ENCODE peak calls at places on chromosomes 6 and 20, in six cellular contexts. G is effector CD4-positive, alpha-beta T cell; U is HS-5; L is EH; M is mesenchymal stem cell; F is CD4-positive, alpha-beta memory T cell. J is an unnamed sample.

GRCh38 chr6:72657798-72658197 is 35.9 kb downstream of the KCNQ5 start:
- DNase-seq in L (peak; percentile 64), G (no peak), U (peak; percentile 18), M (no peak), F (no peak), J (no peak)

GRCh38 chr6:121838842-121839241 is 403.4 kb downstream of the GJA1 start:
- DNase-seq in F (no peak), M (peak; percentile 86), G (no peak), L (peak; percentile 64), U (no peak), J (no peak)

GRCh38 chr20:24612799-24613775 is 143.7 kb downstream of the SYNDIG1 start:
- DNase-seq in L (no peak), G (no peak), M (no peak), U (no peak), F (no peak), J (no peak)

GRCh38 chr6:351011-351866 is 40.3 kb upstream of the IRF4 start:
- DNase-seq in U (no peak), G (no peak), F (no peak), L (no peak), M (no peak), J (no peak)

GRCh38 chr6:41462980-41463930 is 82.9 kb upstream of the FOXP4 start:
- DNase-seq in G (no peak), L (peak; percentile 77), M (peak; percentile 72), U (no peak), F (no peak), J (no peak)

GRCh38 chr6:26543953-26544352 is 5.8 kb downstream of the HMGN4 start:
- DNase-seq in L (peak; percentile 31), F (no peak), M (peak; percentile 47), U (no peak), G (no peak), J (no peak)

GRCh38 chr6:28266962-28267694 is at the start of gene ZSCAN26:
- DNase-seq in L (peak; percentile 87), G (peak; percentile 73), U (peak; percentile 76), F (peak; percentile 86), M (peak; percentile 91), J (peak; percentile 72)

GRCh38 chr6:98848539-98849210 is 14.3 kb downstream of the POU3F2 start:
- DNase-seq in U (no peak), M (no peak), F (no peak), G (no peak), L (no peak), J (no peak)

GRCh38 chr20:57193094-57193493 is 73.3 kb downstream of the BMP7 start:
- DNase-seq in M (no peak), G (no peak), L (no peak), U (no peak), F (no peak), J (no peak)

GRCh38 chr20:44401052-44401769 is 45.7 kb downstream of the HNF4A start:
- DNase-seq in F (no peak), U (no peak), M (no peak), L (no peak), G (no peak), J (no peak)

GRCh38 chr6:87754828-87755227 is 52.8 kb upstream of the AKIRIN2 start:
- DNase-seq in U (no peak), F (no peak), G (no peak), L (no peak), M (no peak), J (no peak)

GRCh38 chr6:50030777-50031562 is 9.2 kb upstream of the DEFB110 start:
- DNase-seq in M (peak; percentile 9), U (no peak), F (no peak), L (no peak), G (no peak), J (no peak)

GRCh38 chr6:10720229-10720959 is 2.5 kb upstream of the TMEM14C start:
- DNase-seq in G (peak; percentile 34), M (no peak), U (no peak), L (peak; percentile 56), F (peak; percentile 65), J (no peak)

GRCh38 chr6:81214414-81215091 is 537.9 kb downstream of the TENT5A start:
- DNase-seq in L (no peak), G (no peak), U (no peak), F (no peak), M (no peak), J (no peak)

GRCh38 chr6:17088091-17088611 is 13.7 kb upstream of the STMND1 start:
- DNase-seq in F (no peak), U (no peak), L (no peak), G (no peak), M (no peak), J (no peak)

GRCh38 chr6:16991981-16992629 is 109.7 kb upstream of the STMND1 start:
- DNase-seq in L (peak; percentile 76), F (no peak), M (no peak), U (no peak), G (no peak), J (no peak)

GRCh38 chr20:8427419-8428065 is 295.5 kb downstream of the PLCB1 start:
- DNase-seq in G (no peak), M (no peak), L (no peak), F (no peak), U (no peak), J (no peak)

GRCh38 chr6:42374027-42374669 is 77.6 kb downstream of the TRERF1 start:
- DNase-seq in F (no peak), G (no peak), M (peak; percentile 18), L (peak; percentile 7), U (no peak), J (no peak)

J was measured in RWPE2.